ENCODE peak calls at places on chromosomes 7 and 10, in ten cellular contexts. F, K, I, O, C, P, W, Y, T and A are unnamed samples.

GRCh38 chr10:132450825-132451505 is 54.0 kb downstream of the PWWP2B start:
- DNase-seq in F (no peak), K (no peak), I (no peak), O (no peak), C (no peak), P (no peak), W (no peak), Y (no peak), T (no peak), A (peak)

GRCh38 chr10:90179696-90180407 is 478.5 kb downstream of the KIF20B start:
- DNase-seq in F (peak), K (no peak), I (peak), O (no peak), C (no peak), P (no peak), W (peak), Y (no peak), T (no peak), A (no peak)

GRCh38 chr7:129785457-129786178 is 167.1 kb downstream of the UBE2H start:
- DNase-seq in F (no peak), K (no peak), I (no peak), O (no peak), C (peak), P (peak), W (no peak), Y (no peak), T (no peak), A (no peak)

GRCh38 chr10:78849115-78849514 is 219.7 kb upstream of the ZMIZ1 start:
- DNase-seq in F (no peak), K (no peak), I (no peak), O (no peak), C (no peak), P (no peak), W (no peak), Y (no peak), T (no peak), A (no peak)

GRCh38 chr7:116780521-116780920 is 81.9 kb upstream of the CAPZA2 start:
- DNase-seq in F (no peak), K (no peak), I (no peak), O (no peak), C (no peak), P (peak), W (no peak), Y (no peak), T (no peak), A (no peak)

GRCh38 chr10:81871558-81871957 is 3.4 kb upstream of the NRG3 start:
- DNase-seq in F (no peak), K (no peak), I (no peak), O (no peak), C (no peak), P (no peak), W (no peak), Y (no peak), T (no peak), A (no peak)

GRCh38 chr7:5284304-5285281 is 1.9 kb downstream of the SLC29A4 start:
- DNase-seq in F (peak), K (peak), I (no peak), O (no peak), C (no peak), P (peak), W (no peak), Y (peak), T (no peak), A (peak)

GRCh38 chr7:8121243-8121642 is 140.7 kb downstream of the ICA1 start:
- DNase-seq in F (peak), K (no peak), I (no peak), O (no peak), C (no peak), P (no peak), W (no peak), Y (no peak), T (no peak), A (no peak)

GRCh38 chr10:113381906-113382562 is 170.8 kb upstream of the HABP2 start:
- DNase-seq in F (no peak), K (no peak), I (peak), O (no peak), C (no peak), P (peak), W (peak), Y (no peak), T (no peak), A (no peak)

GRCh38 chr7:1725199-1725701 is 55.2 kb downstream of the ELFN1 start:
- DNase-seq in F (no peak), K (no peak), I (no peak), O (no peak), C (no peak), P (no peak), W (no peak), Y (no peak), T (no peak), A (peak)